ENCODE peak calls at places on chromosomes 13 and 19, in four cellular contexts. G, N, Z and V are unnamed samples.

GRCh38 chr13:77868717-77869116 is 49.9 kb downstream of the EDNRB start:
- DNase-seq in G (no peak), Z (no peak), N (no peak), V (no peak)

GRCh38 chr13:99971576-99972189 is at the start of gene ZIC5:
- DNase-seq in N (peak; percentile 49), Z (no peak), G (no peak), V (peak; percentile 11)

GRCh38 chr13:91516799-91517198 is 118.4 kb downstream of the GPC5 start:
- DNase-seq in Z (no peak), G (no peak), N (no peak), V (no peak)

GRCh38 chr19:12995596-12996541 is 594 bp downstream of the NFIX start:
- DNase-seq in G (no peak), N (no peak), Z (no peak), V (peak; percentile 68)

GRCh38 chr13:93620366-93620765 is 393.8 kb downstream of the GPC6 start:
- DNase-seq in G (no peak), Z (no peak), N (no peak), V (no peak)

GRCh38 chr13:23399254-23399796 is 34.2 kb downstream of the SACS start:
- DNase-seq in G (no peak), N (no peak), Z (no peak), V (no peak)

GRCh38 chr19:35717665-35718344 is at the start of gene KMT2B:
- DNase-seq in Z (no peak), G (no peak), N (peak; percentile 95), V (no peak)

GRCh38 chr13:44151474-44151873 is 222.2 kb upstream of the SERP2 start:
- DNase-seq in G (no peak), Z (no peak), N (no peak), V (no peak)

GRCh38 chr19:3073159-3073563 is 10.9 kb upstream of the TLE5 start:
- DNase-seq in Z (no peak), N (peak; percentile 84), G (no peak), V (peak; percentile 63)

GRCh38 chr19:49691243-49692101 is 556 bp downstream of the CPT1C start:
- DNase-seq in G (no peak), Z (no peak), N (peak; percentile 72), V (no peak)

GRCh38 chr13:113013303-113013702 is 44.3 kb downstream of the MCF2L start:
- DNase-seq in G (no peak), N (no peak), Z (no peak), V (no peak)

GRCh38 chr13:73370066-73370465 is 311.3 kb downstream of the KLF5 start:
- DNase-seq in N (no peak), G (no peak), Z (no peak), V (no peak)

GRCh38 chr13:81350056-81350455 is 1009.1 kb upstream of the SPRY2 start:
- DNase-seq in G (no peak), N (no peak), Z (no peak), V (no peak)

GRCh38 chr19:34603003-34603402 is 74.0 kb downstream of the SCGB2B2 start:
- DNase-seq in G (no peak), Z (no peak), N (no peak), V (no peak)